ENCODE peak calls at places on chromosomes 2 and 18, in eight cellular contexts. V, A, Z, T, E, W, U and M are unnamed samples.
A peak's percentile ranks its signal among the peaks of the same experiment; 100 is the strongest.

GRCh38 chr2:196291873-196292800 is 120.8 kb upstream of the STK17B start:
- DNase-seq in V (peak; percentile 75), A (no peak), Z (peak; percentile 99), T (peak; percentile 42), E (no peak), W (no peak), U (no peak), M (no peak)

GRCh38 chr2:221443631-221444030 is 128.5 kb downstream of the EPHA4 start:
- DNase-seq in V (no peak), A (peak; percentile 34), Z (no peak), T (no peak), E (no peak), W (no peak), U (no peak), M (no peak)

GRCh38 chr2:91974401-91975129 is 2896.7 kb upstream of the TEKT4 start:
- DNase-seq in V (no peak), A (no peak), Z (no peak), T (no peak), E (no peak), W (no peak), U (no peak), M (no peak)

GRCh38 chr2:236879416-236879963 is 206.2 kb upstream of the COPS8 start:
- DNase-seq in V (no peak), A (no peak), Z (no peak), T (no peak), E (no peak), W (no peak), U (no peak), M (no peak)

GRCh38 chr2:67500541-67500940 is 103.4 kb downstream of the ETAA1 start:
- DNase-seq in V (no peak), A (no peak), Z (no peak), T (no peak), E (no peak), W (no peak), U (no peak), M (no peak)

GRCh38 chr2:60439219-60439974 is 114.1 kb downstream of the BCL11A start:
- DNase-seq in V (no peak), A (no peak), Z (no peak), T (peak; percentile 70), E (no peak), W (peak; percentile 24), U (peak; percentile 42), M (peak; percentile 96)

GRCh38 chr2:47437287-47437686 is 34.3 kb downstream of the MSH2 start:
- DNase-seq in V (no peak), A (peak; percentile 76), Z (peak; percentile 42), T (peak; percentile 31), E (peak; percentile 59), W (peak; percentile 31), U (peak; percentile 64), M (peak; percentile 50)

GRCh38 chr2:241636182-241636982 is 576 bp downstream of the THAP4 start:
- DNase-seq in V (no peak), A (peak; percentile 79), Z (peak; percentile 41), T (peak; percentile 75), E (peak; percentile 77), W (peak; percentile 87), U (peak; percentile 79), M (peak; percentile 65)

GRCh38 chr2:222305510-222306392 is 7.0 kb upstream of the PAX3 start:
- DNase-seq in V (no peak), A (peak; percentile 37), Z (no peak), T (peak; percentile 74), E (no peak), W (peak; percentile 84), U (peak; percentile 52), M (no peak)

GRCh38 chr2:45585267-45585861 is 25.7 kb downstream of the SRBD1 start:
- DNase-seq in V (peak; percentile 26), A (peak; percentile 75), Z (peak; percentile 72), T (peak; percentile 48), E (peak; percentile 50), W (peak; percentile 12), U (peak; percentile 41), M (peak; percentile 56)

GRCh38 chr2:219277703-219278654 is 1.2 kb upstream of the DNAJB2 start:
- DNase-seq in V (peak; percentile 54), A (peak; percentile 91), Z (peak; percentile 85), T (peak; percentile 92), E (peak; percentile 90), W (peak; percentile 83), U (peak; percentile 81), M (peak; percentile 79)

GRCh38 chr2:171478345-171478744 is 43.9 kb upstream of the CYBRD1 start:
- DNase-seq in V (no peak), A (no peak), Z (peak; percentile 21), T (no peak), E (no peak), W (no peak), U (no peak), M (no peak)

GRCh38 chr2:171985076-171985475 is 14.7 kb upstream of the METAP1D start:
- DNase-seq in V (no peak), A (peak; percentile 22), Z (no peak), T (no peak), E (no peak), W (no peak), U (no peak), M (no peak)

GRCh38 chr18:69567813-69568488 is 167.3 kb downstream of the DOK6 start:
- DNase-seq in V (no peak), A (no peak), Z (peak; percentile 75), T (peak; percentile 59), E (no peak), W (peak; percentile 25), U (no peak), M (peak; percentile 47)

GRCh38 chr2:135727968-135728728 is 13.5 kb upstream of the UBXN4 start:
- DNase-seq in V (no peak), A (no peak), Z (no peak), T (no peak), E (no peak), W (no peak), U (no peak), M (no peak)
- TF ChIP-seq EZH2phosphoT487 in V (no peak), A (no peak), Z (no peak), T (no peak), E (no peak), W (no peak), U (no peak), M (no peak)

DNA sequence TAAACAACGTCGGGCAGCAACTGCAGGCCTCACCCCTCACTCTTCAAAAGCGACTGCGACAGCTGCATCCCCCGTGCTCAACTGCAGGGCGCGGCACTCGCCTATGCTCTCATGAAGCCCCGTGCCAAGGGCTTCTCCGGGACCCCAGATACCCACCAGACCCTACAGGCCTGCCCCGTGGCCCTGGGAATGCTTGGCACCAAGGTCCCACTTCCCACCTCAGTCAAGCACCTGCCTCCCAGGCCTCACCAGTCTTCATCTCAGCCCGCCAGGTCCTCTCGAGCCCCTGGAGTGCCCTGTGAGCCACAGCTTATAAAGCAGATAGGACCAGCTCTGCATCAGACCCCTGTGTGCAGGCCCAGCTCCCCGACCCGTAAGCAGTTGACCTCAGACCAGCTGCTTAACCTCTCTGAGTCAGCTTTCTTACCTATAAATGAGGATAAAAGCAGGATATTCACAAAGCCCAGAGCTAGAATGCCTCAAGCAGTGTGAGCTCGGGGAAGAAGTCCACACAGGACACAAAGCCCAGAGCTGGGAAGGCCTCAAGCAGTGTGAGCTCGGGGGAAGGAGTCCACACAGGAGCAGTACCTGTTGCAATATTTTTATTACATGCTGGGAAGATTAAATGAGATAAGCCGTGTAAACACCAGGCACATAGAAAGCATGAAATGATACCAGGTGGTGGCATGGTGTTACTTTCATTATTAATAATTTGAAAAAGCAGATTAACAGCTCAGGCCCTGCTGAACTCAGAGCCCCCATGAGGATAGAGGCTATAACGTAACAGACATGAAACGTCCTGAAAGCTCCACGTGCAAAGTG is 96.9 kb downstream of the HDAC4 start:
- DNase-seq in V (no peak), A (no peak), Z (no peak), T (peak; percentile 0), E (peak; percentile 58), W (peak; percentile 32), U (no peak), M (no peak)
- H3K4me1 ChIP-seq in V (no peaks in the 10 kb centered on the region), A (peaks cover 11% of the 10 kb centered on the region), Z (no peaks in the 10 kb centered on the region), T (no peaks in the 10 kb centered on the region), E (peaks cover 65% of the 10 kb centered on the region), W (peaks cover 40% of the 10 kb centered on the region), U (peaks cover 93% of the 10 kb centered on the region), M (no peaks in the 10 kb centered on the region)

DNA sequence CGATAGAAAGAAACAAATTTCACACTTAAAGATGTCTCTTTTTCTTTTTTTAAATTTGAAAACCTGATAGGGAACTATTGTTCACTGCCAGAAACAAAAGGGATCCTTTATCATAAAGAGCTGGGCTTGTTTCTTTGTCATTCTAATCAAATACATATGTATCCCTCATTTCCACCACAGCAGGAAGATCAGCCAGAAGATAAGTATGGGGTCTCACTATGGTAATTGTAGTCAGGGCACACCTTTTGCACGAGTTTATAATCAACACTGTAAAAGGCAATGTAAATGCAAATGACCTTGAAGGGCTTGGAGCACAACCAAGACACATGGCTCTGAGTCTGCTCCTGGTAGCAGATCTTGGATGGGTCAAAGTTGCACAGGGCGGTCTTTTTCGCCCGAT is 109.5 kb downstream of the NXPH2 start:
- DNase-seq in V (no peak), A (no peak), Z (no peak), T (no peak), E (no peak), W (no peak), U (peak; percentile 10), M (no peak)
- TF ChIP-seq EZH2phosphoT487 in V (no peak), A (no peak), Z (no peak), T (no peak), E (no peak), W (no peak), U (no peak), M (no peak)

DNA sequence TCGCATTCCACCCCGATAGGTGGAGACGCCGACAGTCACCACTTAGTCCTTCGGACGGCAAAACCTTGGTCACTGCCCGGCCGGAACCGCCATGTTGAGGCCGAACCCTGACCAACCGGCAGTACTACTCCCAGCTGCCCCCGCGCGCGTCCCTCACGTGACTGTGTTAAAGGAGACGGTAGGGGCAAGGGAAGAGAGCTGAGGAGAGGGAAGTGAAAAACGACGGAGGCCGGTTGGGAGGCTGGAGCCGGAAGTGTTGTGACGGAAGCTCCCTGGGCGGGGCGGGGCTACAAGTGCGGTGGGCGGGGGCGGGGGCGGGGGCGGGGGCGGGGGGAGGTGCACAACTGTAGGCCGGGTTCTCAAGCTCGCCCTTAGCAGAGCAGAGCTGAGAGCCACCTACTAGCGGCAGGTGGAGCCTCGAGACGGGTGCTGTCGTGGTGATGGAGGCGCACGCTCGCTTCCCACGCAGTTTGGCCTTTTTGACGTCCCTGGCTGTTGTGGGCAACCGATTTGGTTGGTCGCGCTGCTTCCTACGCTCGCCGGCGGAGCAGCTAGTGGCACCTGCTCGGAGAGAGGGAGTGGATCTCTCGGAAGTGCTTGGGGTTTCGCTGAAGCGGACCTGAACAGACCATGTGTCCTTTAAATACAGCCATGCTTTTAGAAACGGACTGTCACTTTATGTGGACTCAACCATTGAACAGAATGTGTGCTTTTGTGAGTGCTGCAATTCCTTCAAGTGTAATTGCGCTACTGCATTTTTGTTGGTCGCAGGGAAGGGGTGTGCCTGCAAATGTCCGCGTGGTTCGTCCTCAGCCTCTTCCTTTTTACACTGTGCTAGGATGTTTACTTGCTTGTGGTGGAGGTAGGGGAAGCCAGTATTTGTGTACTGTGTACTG is at the start of gene TRAPPC8:
- DNase-seq in V (peak; percentile 96), A (peak; percentile 99), Z (peak; percentile 80), T (peak; percentile 100), E (peak; percentile 99), W (peak; percentile 98), U (peak; percentile 97), M (peak; percentile 92)
- H3K4me1 ChIP-seq in V (peaks cover 24% of the 10 kb centered on the region), A (peaks cover 18% of the 10 kb centered on the region), Z (peaks cover 6% of the 10 kb centered on the region), T (peaks cover 29% of the 10 kb centered on the region), E (peaks cover 9% of the 10 kb centered on the region), W (peaks cover 7% of the 10 kb centered on the region), U (peaks cover 6% of the 10 kb centered on the region), M (peaks cover 3% of the 10 kb centered on the region)

GRCh38 chr2:220332886-220333285 is 705.5 kb downstream of the SLC4A3 start:
- DNase-seq in V (no peak), A (no peak), Z (peak; percentile 86), T (no peak), E (no peak), W (no peak), U (no peak), M (no peak)
- TF ChIP-seq EZH2phosphoT487 in V (no peak), A (no peak), Z (no peak), T (no peak), E (no peak), W (no peak), U (no peak), M (no peak)